ENCODE peak calls at places on chromosomes 13 and 19, in four cellular contexts. One of them, this sample, is unnamed.

GRCh38 chr13:24997367-24997967 is 98.5 kb upstream of the PABPC3 start:
- DNase-seq in H1: no peak
- DNase-seq in H9: no peak
- DNase-seq in IMR-90: peak
- DNase-seq in this sample: no peak

GRCh38 chr13:58018865-58019264 is 387.3 kb downstream of the PCDH17 start:
- DNase-seq in H1: no peak
- DNase-seq in H9: no peak
- DNase-seq in IMR-90: no peak
- DNase-seq in this sample: no peak

GRCh38 chr19:3507371-3508120 is 1.4 kb downstream of the FZR1 start:
- DNase-seq in H1: peak
- DNase-seq in H9: peak
- DNase-seq in IMR-90: no peak
- DNase-seq in this sample: peak

GRCh38 chr13:27822873-27823311 is 30.6 kb downstream of the GSX1 start:
- DNase-seq in H1: no peak
- DNase-seq in H9: no peak
- DNase-seq in IMR-90: no peak
- DNase-seq in this sample: no peak

GRCh38 chr19:3821857-3822364 is 35.7 kb upstream of the MATK start:
- DNase-seq in H1: peak
- DNase-seq in H9: peak
- DNase-seq in IMR-90: peak
- DNase-seq in this sample: peak

GRCh38 chr19:39405930-39406655 is 554 bp upstream of the ZFP36 start:
- DNase-seq in H1: peak
- DNase-seq in H9: peak
- DNase-seq in IMR-90: no peak
- DNase-seq in this sample: no peak

GRCh38 chr13:36981156-36981743 is 17.9 kb downstream of the ALG5 start:
- DNase-seq in H1: no peak
- DNase-seq in H9: no peak
- DNase-seq in IMR-90: peak
- DNase-seq in this sample: peak

GRCh38 chr19:51507209-51507608 is 5.6 kb upstream of the SIGLEC12 start:
- DNase-seq in H1: no peak
- DNase-seq in H9: no peak
- DNase-seq in IMR-90: no peak
- DNase-seq in this sample: no peak

GRCh38 chr19:42060117-42060516 is 9.9 kb downstream of the GRIK5 start:
- DNase-seq in H1: no peak
- DNase-seq in H9: no peak
- DNase-seq in IMR-90: no peak
- DNase-seq in this sample: no peak

GRCh38 chr13:46317120-46317519 is 69.9 kb downstream of the RUBCNL start:
- DNase-seq in H1: no peak
- DNase-seq in H9: no peak
- DNase-seq in IMR-90: no peak
- DNase-seq in this sample: peak

GRCh38 chr19:36139473-36140288 is at the start of gene CAPNS1:
- DNase-seq in H1: peak
- DNase-seq in H9: peak
- DNase-seq in IMR-90: peak
- DNase-seq in this sample: peak

GRCh38 chr13:37414667-37415066 is 183.9 kb downstream of the POSTN start:
- DNase-seq in H1: no peak
- DNase-seq in H9: peak
- DNase-seq in IMR-90: no peak
- DNase-seq in this sample: peak

GRCh38 chr13:67650471-67650870 is 420.3 kb upstream of the PCDH9 start:
- DNase-seq in H1: no peak
- DNase-seq in H9: no peak
- DNase-seq in IMR-90: no peak
- DNase-seq in this sample: no peak

GRCh38 chr19:14871619-14872230 is 14.2 kb downstream of the OR7A17 start:
- DNase-seq in H1: no peak
- DNase-seq in H9: no peak
- DNase-seq in IMR-90: peak
- DNase-seq in this sample: peak

GRCh38 chr13:22883961-22884360 is 296.8 kb upstream of the SGCG start:
- DNase-seq in H1: no peak
- DNase-seq in H9: peak
- DNase-seq in IMR-90: no peak
- DNase-seq in this sample: no peak

GRCh38 chr13:70424928-70425327 is 316.7 kb upstream of the KLHL1 start:
- DNase-seq in H1: no peak
- DNase-seq in H9: no peak
- DNase-seq in IMR-90: no peak
- DNase-seq in this sample: no peak

DNA sequence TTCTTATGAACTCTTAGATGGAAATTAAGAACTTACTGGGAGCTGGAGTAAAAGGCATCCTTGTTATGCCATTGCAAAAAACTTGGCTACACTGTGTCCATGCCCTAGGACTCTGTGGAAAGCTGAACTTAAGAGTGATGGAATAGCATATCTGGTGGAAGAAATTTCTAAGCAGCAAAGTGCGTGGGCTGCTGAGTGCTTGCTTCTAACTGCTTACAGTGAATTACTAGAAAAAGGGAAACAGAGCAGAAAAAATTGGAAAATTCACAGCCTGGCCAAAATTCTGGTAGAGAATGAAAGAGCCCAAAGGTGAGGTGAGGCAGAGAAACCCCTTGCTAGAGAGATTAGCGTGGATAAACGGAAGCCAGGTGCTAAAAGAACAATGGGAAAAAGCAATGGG is 44.3 kb downstream of the ALOX5AP start:
- DNase-seq in H1: no peak
- DNase-seq in H9: no peak
- DNase-seq in IMR-90: no peak
- DNase-seq in this sample: no peak
- H4K5ac ChIP-seq in H1: no peak
- H4K5ac ChIP-seq in H9: no peak
- H4K5ac ChIP-seq in IMR-90: no peak
- H4K5ac ChIP-seq in this sample: no peak

GRCh38 chr19:46115396-46116109 is 8.9 kb downstream of the IGFL3 start:
- DNase-seq in H1: no peak
- DNase-seq in H9: no peak
- DNase-seq in IMR-90: peak
- DNase-seq in this sample: no peak
- H4K8ac ChIP-seq in H1: no peak
- H4K8ac ChIP-seq in H9: no peak
- H4K8ac ChIP-seq in IMR-90: no peak
- H4K8ac ChIP-seq in this sample: no peak

DNA sequence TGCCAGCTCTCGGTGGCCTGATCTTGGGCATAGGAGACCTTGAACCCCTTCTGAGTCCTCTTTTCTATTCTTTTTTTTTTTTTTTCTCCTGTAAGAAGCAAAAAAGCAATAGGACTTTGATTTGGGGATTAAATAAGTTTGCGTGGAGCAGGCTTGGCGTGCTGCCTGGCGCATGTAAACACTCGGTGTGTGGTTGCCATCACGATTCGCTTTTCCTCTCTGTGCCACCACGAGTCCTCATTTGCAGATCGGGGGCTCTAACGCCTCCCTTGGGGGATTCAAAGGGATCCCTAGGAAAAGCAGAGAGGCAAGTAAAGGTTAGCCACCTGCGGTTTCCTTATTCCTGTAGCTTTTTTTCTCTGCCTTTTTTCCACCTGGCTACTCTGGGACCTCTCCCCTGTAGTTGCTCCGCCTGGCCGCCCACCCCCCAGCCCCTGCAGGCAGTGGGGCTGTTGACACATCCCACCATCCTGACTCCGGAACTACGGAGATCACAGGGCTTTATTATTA is 1.3 kb downstream of the SAFB start:
- DNase-seq in H1: peak
- DNase-seq in H9: no peak
- DNase-seq in IMR-90: peak
- DNase-seq in this sample: peak
- H4K5ac ChIP-seq in H1: no peak
- H4K5ac ChIP-seq in H9: no peak
- H4K5ac ChIP-seq in IMR-90: no peak
- H4K5ac ChIP-seq in this sample: no peak

DNA sequence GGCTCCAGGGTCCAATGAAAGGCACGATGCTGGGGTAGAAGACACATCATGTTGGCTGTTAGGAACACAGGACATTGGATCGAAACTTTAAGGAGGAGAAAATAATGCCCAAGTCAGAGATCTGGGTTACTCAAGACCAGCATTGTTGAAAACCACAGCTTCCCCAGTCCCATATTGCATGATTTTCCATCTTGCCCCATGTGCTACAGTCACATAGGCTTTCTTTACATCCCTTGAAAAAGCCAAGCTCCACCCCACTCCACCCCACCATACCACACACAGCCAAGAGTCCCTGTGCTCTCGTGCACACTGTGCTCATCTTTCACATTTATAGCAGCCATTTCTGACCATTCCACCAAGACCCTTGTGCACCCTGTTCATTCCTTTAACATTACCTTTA is 636.2 kb downstream of the DIAPH3 start:
- DNase-seq in H1: no peak
- DNase-seq in H9: no peak
- DNase-seq in IMR-90: no peak
- DNase-seq in this sample: no peak
- H4K8ac ChIP-seq in H1: no peak
- H4K8ac ChIP-seq in H9: no peak
- H4K8ac ChIP-seq in IMR-90: no peak
- H4K8ac ChIP-seq in this sample: no peak

DNA sequence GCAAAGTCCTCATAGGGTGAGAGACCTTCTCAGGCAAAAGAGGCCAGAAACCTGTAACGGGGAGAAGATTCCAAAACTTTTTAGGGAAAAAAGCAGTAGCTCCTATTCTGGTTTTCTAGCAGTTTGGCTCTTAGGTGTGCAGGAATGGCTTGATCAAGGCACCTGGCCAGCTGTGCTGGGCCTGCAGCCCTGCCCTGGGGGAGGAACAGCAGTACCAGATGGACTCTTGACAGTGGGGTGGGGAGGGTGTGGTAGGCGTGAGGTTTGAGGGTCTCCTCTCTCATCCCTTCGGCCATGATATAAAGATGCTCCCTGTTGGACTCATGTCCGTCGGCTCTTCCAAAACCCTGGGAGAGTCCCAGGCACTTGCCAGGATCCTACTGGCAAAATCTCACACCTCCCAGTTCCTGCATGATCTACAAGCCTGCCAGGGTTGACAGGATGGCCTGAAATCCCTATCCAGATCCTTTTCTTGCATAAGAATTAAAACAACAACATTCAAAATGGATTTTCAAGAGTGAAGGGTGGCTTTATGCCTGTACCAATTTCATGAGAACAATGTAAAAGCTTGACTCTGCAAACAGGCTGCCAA is 120.4 kb downstream of the IER2 start:
- DNase-seq in H1: no peak
- DNase-seq in H9: no peak
- DNase-seq in IMR-90: no peak
- DNase-seq in this sample: no peak
- H4K5ac ChIP-seq in H1: no peak
- H4K5ac ChIP-seq in H9: no peak
- H4K5ac ChIP-seq in IMR-90: no peak
- H4K5ac ChIP-seq in this sample: no peak